ENCODE peak calls at places on chromosomes 11 and 22, in five cellular contexts. One of them, this sample, is unnamed.
A peak's percentile ranks its signal among the peaks of the same experiment; 100 is the strongest.

GRCh38 chr22:45757068-45757467 is 85.4 kb downstream of the ATXN10 start:
- DNase-seq in CD8-positive, alpha-beta memory T cell: no peak
- DNase-seq in A673: no peak
- DNase-seq in iPS DF 6.9: peak; percentile 33
- DNase-seq in CD4-positive, CD25-positive, alpha-beta regulatory T cell: no peak
- DNase-seq in this sample: peak; percentile 38

GRCh38 chr11:104332110-104332509 is 168.2 kb upstream of the PDGFD start:
- DNase-seq in CD8-positive, alpha-beta memory T cell: no peak
- DNase-seq in A673: peak; percentile 41
- DNase-seq in iPS DF 6.9: peak; percentile 60
- DNase-seq in CD4-positive, CD25-positive, alpha-beta regulatory T cell: no peak
- DNase-seq in this sample: no peak

GRCh38 chr11:27201454-27202302 is 161.1 kb downstream of the BBOX1 start:
- DNase-seq in CD8-positive, alpha-beta memory T cell: no peak
- DNase-seq in A673: peak; percentile 99
- DNase-seq in iPS DF 6.9: no peak
- DNase-seq in CD4-positive, CD25-positive, alpha-beta regulatory T cell: no peak
- DNase-seq in this sample: peak; percentile 68

GRCh38 chr11:74418509-74418895 is 20.3 kb upstream of the PGM2L1 start:
- DNase-seq in CD8-positive, alpha-beta memory T cell: no peak
- DNase-seq in A673: peak; percentile 91
- DNase-seq in iPS DF 6.9: no peak
- DNase-seq in CD4-positive, CD25-positive, alpha-beta regulatory T cell: no peak
- DNase-seq in this sample: no peak

GRCh38 chr11:65588199-65589054 is 7.2 kb downstream of the KCNK7 start:
- DNase-seq in CD8-positive, alpha-beta memory T cell: peak; percentile 63
- DNase-seq in A673: peak; percentile 74
- DNase-seq in iPS DF 6.9: no peak
- DNase-seq in CD4-positive, CD25-positive, alpha-beta regulatory T cell: peak; percentile 62
- DNase-seq in this sample: peak; percentile 66

GRCh38 chr11:65900125-65900898 is at the start of gene FOSL1:
- DNase-seq in CD8-positive, alpha-beta memory T cell: peak; percentile 93
- DNase-seq in A673: peak; percentile 94
- DNase-seq in iPS DF 6.9: no peak
- DNase-seq in CD4-positive, CD25-positive, alpha-beta regulatory T cell: peak; percentile 93
- DNase-seq in this sample: peak; percentile 88

GRCh38 chr11:2579315-2580060 is 120.3 kb downstream of the KCNQ1OT1 start:
- DNase-seq in CD8-positive, alpha-beta memory T cell: peak; percentile 0
- DNase-seq in A673: no peak
- DNase-seq in iPS DF 6.9: no peak
- DNase-seq in CD4-positive, CD25-positive, alpha-beta regulatory T cell: no peak
- DNase-seq in this sample: peak; percentile 13

GRCh38 chr11:1896468-1896867 is 4.8 kb upstream of the PRR33 start:
- DNase-seq in CD8-positive, alpha-beta memory T cell: no peak
- DNase-seq in A673: no peak
- DNase-seq in iPS DF 6.9: no peak
- DNase-seq in CD4-positive, CD25-positive, alpha-beta regulatory T cell: no peak
- DNase-seq in this sample: no peak

GRCh38 chr11:40281055-40281580 is 1178.3 kb downstream of the LRRC4C start:
- DNase-seq in CD8-positive, alpha-beta memory T cell: no peak
- DNase-seq in A673: peak; percentile 68
- DNase-seq in iPS DF 6.9: no peak
- DNase-seq in CD4-positive, CD25-positive, alpha-beta regulatory T cell: no peak
- DNase-seq in this sample: no peak

GRCh38 chr22:19035474-19036228 is 86.6 kb downstream of the DGCR2 start:
- DNase-seq in CD8-positive, alpha-beta memory T cell: no peak
- DNase-seq in A673: no peak
- DNase-seq in iPS DF 6.9: peak; percentile 27
- DNase-seq in CD4-positive, CD25-positive, alpha-beta regulatory T cell: no peak
- DNase-seq in this sample: no peak

GRCh38 chr11:119723952-119724325 is 5.1 kb downstream of the NECTIN1 start:
- DNase-seq in CD8-positive, alpha-beta memory T cell: no peak
- DNase-seq in A673: no peak
- DNase-seq in iPS DF 6.9: no peak
- DNase-seq in CD4-positive, CD25-positive, alpha-beta regulatory T cell: no peak
- DNase-seq in this sample: no peak

GRCh38 chr11:119724956-119725355 is 4.0 kb downstream of the NECTIN1 start:
- DNase-seq in CD8-positive, alpha-beta memory T cell: no peak
- DNase-seq in A673: no peak
- DNase-seq in iPS DF 6.9: no peak
- DNase-seq in CD4-positive, CD25-positive, alpha-beta regulatory T cell: no peak
- DNase-seq in this sample: no peak

GRCh38 chr11:119722281-119722794 is 6.7 kb downstream of the NECTIN1 start:
- DNase-seq in CD8-positive, alpha-beta memory T cell: no peak
- DNase-seq in A673: no peak
- DNase-seq in iPS DF 6.9: no peak
- DNase-seq in CD4-positive, CD25-positive, alpha-beta regulatory T cell: no peak
- DNase-seq in this sample: no peak

GRCh38 chr11:119721129-119722120 is 7.6 kb downstream of the NECTIN1 start:
- DNase-seq in CD8-positive, alpha-beta memory T cell: no peak
- DNase-seq in A673: peak; percentile 49
- DNase-seq in iPS DF 6.9: no peak
- DNase-seq in CD4-positive, CD25-positive, alpha-beta regulatory T cell: no peak
- DNase-seq in this sample: peak; percentile 42

DNA sequence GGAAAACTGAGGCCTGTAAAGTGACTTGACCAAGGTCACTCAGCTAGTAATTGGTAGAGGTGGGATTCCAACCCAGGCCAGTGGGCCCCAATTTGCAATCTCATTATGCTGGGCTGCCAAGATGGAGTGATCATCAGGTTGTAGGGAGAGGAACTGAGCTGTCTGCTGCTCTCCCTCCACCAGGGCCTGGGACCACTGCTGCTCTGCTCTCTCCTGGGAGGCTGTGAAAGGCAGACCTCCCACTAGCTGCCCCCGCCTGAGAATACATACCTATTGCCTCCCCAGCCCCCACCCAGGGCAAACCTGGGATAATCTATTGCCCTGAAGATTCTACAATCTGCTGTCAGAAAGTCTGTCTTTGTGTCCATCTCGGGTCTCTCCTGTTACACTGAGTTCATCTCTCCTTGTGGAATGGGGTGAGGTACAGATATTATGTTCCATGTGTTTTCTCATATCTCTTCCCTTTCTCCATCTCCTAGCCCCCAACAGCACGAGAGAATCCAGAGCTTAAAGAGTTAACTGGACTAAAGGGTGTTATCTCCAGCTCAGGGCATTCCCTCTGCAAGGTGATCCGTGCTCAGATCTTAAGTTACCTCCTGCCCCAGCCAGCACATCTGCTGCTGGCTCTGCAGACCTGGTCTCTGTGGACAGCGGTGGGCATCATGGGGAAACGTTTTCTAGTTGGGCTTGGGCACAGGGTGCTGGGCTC is 5.6 kb downstream of the NECTIN1 start:
- DNase-seq in CD8-positive, alpha-beta memory T cell: no peak
- DNase-seq in A673: no peak
- DNase-seq in iPS DF 6.9: no peak
- DNase-seq in CD4-positive, CD25-positive, alpha-beta regulatory T cell: no peak
- DNase-seq in this sample: no peak
- H3K4me3 ChIP-seq in CD8-positive, alpha-beta memory T cell: no peak overlapping the region
- H3K4me3 ChIP-seq in A673: no peak overlapping the region
- H3K4me3 ChIP-seq in iPS DF 6.9: no peak overlapping the region
- H3K4me3 ChIP-seq in CD4-positive, CD25-positive, alpha-beta regulatory T cell: no peak overlapping the region
- H3K4me3 ChIP-seq in this sample: no peak overlapping the region

DNA sequence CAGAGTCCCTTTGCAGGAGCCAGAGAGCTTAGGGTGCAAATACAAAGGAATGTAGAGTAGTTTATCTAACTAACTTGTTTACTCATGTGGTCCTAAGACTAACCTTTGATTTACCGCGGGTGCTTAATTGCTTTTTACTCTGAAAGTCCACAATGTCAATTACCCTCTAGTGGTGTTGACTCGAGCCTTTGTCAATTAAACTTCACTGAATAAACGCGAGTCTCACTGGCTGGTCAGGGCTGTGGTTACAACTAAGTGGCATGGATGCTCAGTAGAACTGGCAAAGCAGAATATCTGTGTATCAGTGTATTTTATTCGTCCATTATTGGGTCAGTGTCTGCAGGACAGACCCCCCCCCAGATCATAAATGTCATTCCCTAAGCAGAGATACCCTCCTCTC is 181.7 kb downstream of the OR4C45 start:
- DNase-seq in CD8-positive, alpha-beta memory T cell: no peak
- DNase-seq in A673: no peak
- DNase-seq in iPS DF 6.9: no peak
- DNase-seq in CD4-positive, CD25-positive, alpha-beta regulatory T cell: no peak
- DNase-seq in this sample: no peak
- H3K9me3 ChIP-seq in CD8-positive, alpha-beta memory T cell: no peaks in the 10 kb centered on the region
- H3K9me3 ChIP-seq in A673: peaks cover 19% of the 10 kb centered on the region
- H3K9me3 ChIP-seq in iPS DF 6.9: peaks cover 4% of the 10 kb centered on the region
- H3K9me3 ChIP-seq in CD4-positive, CD25-positive, alpha-beta regulatory T cell: peaks cover 2% of the 10 kb centered on the region
- H3K9me3 ChIP-seq in this sample: no peaks in the 10 kb centered on the region

GRCh38 chr11:128478305-128478704 is 109.1 kb downstream of the ETS1 start:
- DNase-seq in CD8-positive, alpha-beta memory T cell: no peak
- DNase-seq in A673: no peak
- DNase-seq in iPS DF 6.9: no peak
- DNase-seq in CD4-positive, CD25-positive, alpha-beta regulatory T cell: no peak
- DNase-seq in this sample: no peak

GRCh38 chr11:128476729-128477128 is 110.6 kb downstream of the ETS1 start:
- DNase-seq in CD8-positive, alpha-beta memory T cell: peak; percentile 52
- DNase-seq in A673: no peak
- DNase-seq in iPS DF 6.9: no peak
- DNase-seq in CD4-positive, CD25-positive, alpha-beta regulatory T cell: peak; percentile 81
- DNase-seq in this sample: no peak

GRCh38 chr11:128476031-128476430 is 111.3 kb downstream of the ETS1 start:
- DNase-seq in CD8-positive, alpha-beta memory T cell: no peak
- DNase-seq in A673: no peak
- DNase-seq in iPS DF 6.9: no peak
- DNase-seq in CD4-positive, CD25-positive, alpha-beta regulatory T cell: no peak
- DNase-seq in this sample: no peak

GRCh38 chr11:128480066-128480465 is 107.3 kb downstream of the ETS1 start:
- DNase-seq in CD8-positive, alpha-beta memory T cell: no peak
- DNase-seq in A673: no peak
- DNase-seq in iPS DF 6.9: no peak
- DNase-seq in CD4-positive, CD25-positive, alpha-beta regulatory T cell: no peak
- DNase-seq in this sample: no peak

DNA sequence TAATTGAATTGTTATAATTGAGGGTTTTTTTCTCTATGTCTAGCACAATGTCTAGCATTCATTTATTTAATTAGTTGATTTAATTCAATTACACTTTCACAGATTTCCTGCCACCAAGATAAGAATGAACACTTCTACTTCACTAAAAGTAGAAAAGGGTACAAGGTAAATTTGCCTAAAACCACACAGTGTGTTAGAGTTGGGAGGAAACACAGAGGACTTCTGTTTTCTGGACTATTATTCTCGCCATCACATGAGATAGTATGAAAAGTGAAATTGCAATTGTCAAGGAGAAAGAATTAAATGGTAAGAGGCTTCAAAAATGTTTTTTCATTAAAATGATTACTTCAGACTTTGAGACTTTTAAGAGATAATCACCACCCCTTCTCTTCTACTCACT is 109.5 kb downstream of the ETS1 start:
- DNase-seq in CD8-positive, alpha-beta memory T cell: no peak
- DNase-seq in A673: no peak
- DNase-seq in iPS DF 6.9: no peak
- DNase-seq in CD4-positive, CD25-positive, alpha-beta regulatory T cell: no peak
- DNase-seq in this sample: no peak
- H3K36me3 ChIP-seq in CD8-positive, alpha-beta memory T cell: peaks cover 71% of the 10 kb centered on the region
- H3K36me3 ChIP-seq in A673: no peaks in the 10 kb centered on the region
- H3K36me3 ChIP-seq in iPS DF 6.9: no peaks in the 10 kb centered on the region
- H3K36me3 ChIP-seq in CD4-positive, CD25-positive, alpha-beta regulatory T cell: peaks cover 90% of the 10 kb centered on the region
- H3K36me3 ChIP-seq in this sample: peaks cover 60% of the 10 kb centered on the region

DNA sequence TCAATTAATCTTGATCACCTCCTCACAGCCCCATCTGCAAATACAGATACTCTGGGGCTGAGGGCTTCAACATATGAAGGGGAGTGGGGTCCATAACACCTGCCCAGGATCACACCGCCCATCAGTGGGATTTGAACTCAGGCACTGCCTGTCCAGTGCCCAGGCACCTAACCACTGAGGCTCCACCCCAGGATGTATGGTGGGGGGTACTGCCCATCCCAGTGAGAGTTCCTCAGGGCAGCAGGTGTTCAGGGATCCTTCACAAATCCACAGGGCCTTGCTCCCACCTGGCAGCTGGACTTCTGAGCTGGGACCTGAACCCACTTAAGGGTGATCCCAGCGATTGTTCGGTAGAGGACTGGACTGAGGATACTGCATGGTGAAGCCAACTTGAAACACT is 33.2 kb downstream of the PRDM11 start:
- DNase-seq in CD8-positive, alpha-beta memory T cell: no peak
- DNase-seq in A673: no peak
- DNase-seq in iPS DF 6.9: no peak
- DNase-seq in CD4-positive, CD25-positive, alpha-beta regulatory T cell: no peak
- DNase-seq in this sample: no peak
- H3K4me3 ChIP-seq in CD8-positive, alpha-beta memory T cell: no peak overlapping the region
- H3K4me3 ChIP-seq in A673: peak overlapping the region; percentile 44
- H3K4me3 ChIP-seq in iPS DF 6.9: peak overlapping the region; percentile 55
- H3K4me3 ChIP-seq in CD4-positive, CD25-positive, alpha-beta regulatory T cell: no peak overlapping the region
- H3K4me3 ChIP-seq in this sample: peak overlapping the region; percentile 76

GRCh38 chr22:48530666-48531065 is 1297.0 kb downstream of the BRD1 start:
- DNase-seq in CD8-positive, alpha-beta memory T cell: no peak
- DNase-seq in A673: no peak
- DNase-seq in iPS DF 6.9: no peak
- DNase-seq in CD4-positive, CD25-positive, alpha-beta regulatory T cell: no peak
- DNase-seq in this sample: no peak
- H3K9me3 ChIP-seq in CD8-positive, alpha-beta memory T cell: no peaks in the 10 kb centered on the region
- H3K9me3 ChIP-seq in A673: no peaks in the 10 kb centered on the region
- H3K9me3 ChIP-seq in iPS DF 6.9: peaks cover 46% of the 10 kb centered on the region
- H3K9me3 ChIP-seq in CD4-positive, CD25-positive, alpha-beta regulatory T cell: no peaks in the 10 kb centered on the region
- H3K9me3 ChIP-seq in this sample: no peaks in the 10 kb centered on the region

GRCh38 chr11:873723-874122 is 31.1 kb downstream of the TSPAN4 start:
- DNase-seq in CD8-positive, alpha-beta memory T cell: no peak
- DNase-seq in A673: no peak
- DNase-seq in iPS DF 6.9: no peak
- DNase-seq in CD4-positive, CD25-positive, alpha-beta regulatory T cell: no peak
- DNase-seq in this sample: no peak

GRCh38 chr11:875769-876301 is 33.2 kb downstream of the TSPAN4 start:
- DNase-seq in CD8-positive, alpha-beta memory T cell: no peak
- DNase-seq in A673: no peak
- DNase-seq in iPS DF 6.9: no peak
- DNase-seq in CD4-positive, CD25-positive, alpha-beta regulatory T cell: no peak
- DNase-seq in this sample: no peak

GRCh38 chr11:877565-877964 is 33.0 kb downstream of the CHID1 start:
- DNase-seq in CD8-positive, alpha-beta memory T cell: no peak
- DNase-seq in A673: peak; percentile 69
- DNase-seq in iPS DF 6.9: no peak
- DNase-seq in CD4-positive, CD25-positive, alpha-beta regulatory T cell: no peak
- DNase-seq in this sample: no peak

GRCh38 chr11:875203-875602 is 32.6 kb downstream of the TSPAN4 start:
- DNase-seq in CD8-positive, alpha-beta memory T cell: no peak
- DNase-seq in A673: no peak
- DNase-seq in iPS DF 6.9: no peak
- DNase-seq in CD4-positive, CD25-positive, alpha-beta regulatory T cell: no peak
- DNase-seq in this sample: no peak

DNA sequence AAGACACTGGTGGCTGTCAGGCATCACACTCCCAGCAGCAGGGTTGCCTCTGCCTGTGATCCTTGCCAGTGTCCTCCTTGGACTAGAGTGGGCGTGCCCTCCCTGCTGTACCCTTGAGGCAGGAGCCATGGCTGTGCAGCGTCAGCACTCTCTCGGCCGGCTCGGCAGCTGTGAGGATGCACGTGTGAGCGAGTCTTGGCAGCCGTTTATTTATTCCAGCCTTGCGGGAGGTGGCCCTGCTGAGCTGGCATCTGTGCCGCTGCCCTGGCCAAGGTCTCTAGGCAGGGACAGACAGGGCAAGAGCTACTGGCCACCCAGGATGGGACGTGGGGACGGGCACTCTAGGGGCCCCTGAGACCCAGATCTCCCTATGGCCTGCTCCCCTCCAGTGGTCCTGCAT is 33.9 kb downstream of the TSPAN4 start:
- DNase-seq in CD8-positive, alpha-beta memory T cell: no peak
- DNase-seq in A673: no peak
- DNase-seq in iPS DF 6.9: no peak
- DNase-seq in CD4-positive, CD25-positive, alpha-beta regulatory T cell: no peak
- DNase-seq in this sample: peak; percentile 70
- H3K36me3 ChIP-seq in CD8-positive, alpha-beta memory T cell: no peaks in the 10 kb centered on the region
- H3K36me3 ChIP-seq in A673: no peaks in the 10 kb centered on the region
- H3K36me3 ChIP-seq in iPS DF 6.9: peaks cover 14% of the 10 kb centered on the region
- H3K36me3 ChIP-seq in CD4-positive, CD25-positive, alpha-beta regulatory T cell: peaks cover 5% of the 10 kb centered on the region
- H3K36me3 ChIP-seq in this sample: peaks cover 14% of the 10 kb centered on the region

GRCh38 chr11:128584253-128584652 is 3.1 kb downstream of the ETS1 start:
- DNase-seq in CD8-positive, alpha-beta memory T cell: no peak
- DNase-seq in A673: no peak
- DNase-seq in iPS DF 6.9: no peak
- DNase-seq in CD4-positive, CD25-positive, alpha-beta regulatory T cell: no peak
- DNase-seq in this sample: no peak
- H3K4me3 ChIP-seq in CD8-positive, alpha-beta memory T cell: no peak overlapping the region
- H3K4me3 ChIP-seq in A673: no peak overlapping the region
- H3K4me3 ChIP-seq in iPS DF 6.9: no peak overlapping the region
- H3K4me3 ChIP-seq in CD4-positive, CD25-positive, alpha-beta regulatory T cell: no peak overlapping the region
- H3K4me3 ChIP-seq in this sample: no peak overlapping the region

This sample was measured in left ventricle myocardium inferior.